ENCODE peak calls at places on chromosomes 11 and 22, in seven cellular contexts. One of them, this sample, is unnamed.

GRCh38 chr11:123393312-123393927 is 36.6 kb upstream of the GRAMD1B start:
- DNase-seq in effector memory CD4-positive, alpha-beta T cell: no peak
- DNase-seq in upper lobe of right lung: no peak
- DNase-seq in tibial artery: no peak
- DNase-seq in brain microvascular endothelial cell: no peak
- DNase-seq in HCT116: no peak
- DNase-seq in heart right ventricle: no peak
- DNase-seq in this sample: no peak

GRCh38 chr11:14894657-14895598 is 2.9 kb upstream of the CYP2R1 start:
- DNase-seq in effector memory CD4-positive, alpha-beta T cell: no peak
- DNase-seq in upper lobe of right lung: peak
- DNase-seq in tibial artery: peak
- DNase-seq in brain microvascular endothelial cell: no peak
- DNase-seq in HCT116: no peak
- DNase-seq in heart right ventricle: no peak
- DNase-seq in this sample: no peak

GRCh38 chr11:17352925-17353227 is 1.3 kb downstream of the NCR3LG1 start:
- DNase-seq in effector memory CD4-positive, alpha-beta T cell: peak
- DNase-seq in upper lobe of right lung: peak
- DNase-seq in tibial artery: peak
- DNase-seq in brain microvascular endothelial cell: no peak
- DNase-seq in HCT116: no peak
- DNase-seq in heart right ventricle: peak
- DNase-seq in this sample: no peak

GRCh38 chr11:122741613-122742012 is 86.1 kb downstream of the UBASH3B start:
- DNase-seq in effector memory CD4-positive, alpha-beta T cell: no peak
- DNase-seq in upper lobe of right lung: no peak
- DNase-seq in tibial artery: peak
- DNase-seq in brain microvascular endothelial cell: peak
- DNase-seq in HCT116: no peak
- DNase-seq in heart right ventricle: peak
- DNase-seq in this sample: no peak

GRCh38 chr11:70545626-70545945 is 147.3 kb downstream of the CTTN start:
- DNase-seq in effector memory CD4-positive, alpha-beta T cell: no peak
- DNase-seq in upper lobe of right lung: peak
- DNase-seq in tibial artery: no peak
- DNase-seq in brain microvascular endothelial cell: no peak
- DNase-seq in HCT116: no peak
- DNase-seq in heart right ventricle: no peak
- DNase-seq in this sample: no peak

GRCh38 chr11:57315491-57315890 is 9.3 kb downstream of the TNKS1BP1 start:
- DNase-seq in effector memory CD4-positive, alpha-beta T cell: no peak
- DNase-seq in upper lobe of right lung: no peak
- DNase-seq in tibial artery: no peak
- DNase-seq in brain microvascular endothelial cell: peak
- DNase-seq in HCT116: no peak
- DNase-seq in heart right ventricle: no peak
- DNase-seq in this sample: no peak

GRCh38 chr22:42924436-42924835 is 67.4 kb upstream of the ARFGAP3 start:
- DNase-seq in effector memory CD4-positive, alpha-beta T cell: no peak
- DNase-seq in upper lobe of right lung: peak
- DNase-seq in tibial artery: no peak
- DNase-seq in brain microvascular endothelial cell: no peak
- DNase-seq in HCT116: no peak
- DNase-seq in heart right ventricle: no peak
- DNase-seq in this sample: no peak

GRCh38 chr22:32754413-32755041 is 47.0 kb upstream of the TIMP3 start:
- DNase-seq in effector memory CD4-positive, alpha-beta T cell: no peak
- DNase-seq in upper lobe of right lung: no peak
- DNase-seq in tibial artery: peak
- DNase-seq in brain microvascular endothelial cell: peak
- DNase-seq in HCT116: no peak
- DNase-seq in heart right ventricle: no peak
- DNase-seq in this sample: no peak

GRCh38 chr11:66070604-66071325 is 693 bp downstream of the PACS1 start:
- DNase-seq in effector memory CD4-positive, alpha-beta T cell: no peak
- DNase-seq in upper lobe of right lung: peak
- DNase-seq in tibial artery: peak
- DNase-seq in brain microvascular endothelial cell: no peak
- DNase-seq in HCT116: no peak
- DNase-seq in heart right ventricle: peak
- DNase-seq in this sample: peak

GRCh38 chr11:45061641-45062040 is 84.8 kb upstream of the PRDM11 start:
- DNase-seq in effector memory CD4-positive, alpha-beta T cell: no peak
- DNase-seq in upper lobe of right lung: no peak
- DNase-seq in tibial artery: no peak
- DNase-seq in brain microvascular endothelial cell: no peak
- DNase-seq in HCT116: no peak
- DNase-seq in heart right ventricle: no peak
- DNase-seq in this sample: no peak

GRCh38 chr11:92890836-92891235 is 78.6 kb upstream of the MTNR1B start:
- DNase-seq in effector memory CD4-positive, alpha-beta T cell: no peak
- DNase-seq in upper lobe of right lung: no peak
- DNase-seq in tibial artery: no peak
- DNase-seq in brain microvascular endothelial cell: no peak
- DNase-seq in HCT116: no peak
- DNase-seq in heart right ventricle: no peak
- DNase-seq in this sample: no peak

GRCh38 chr11:12048936-12049790 is 40.7 kb upstream of the DKK3 start:
- DNase-seq in effector memory CD4-positive, alpha-beta T cell: no peak
- DNase-seq in upper lobe of right lung: no peak
- DNase-seq in tibial artery: no peak
- DNase-seq in brain microvascular endothelial cell: peak
- DNase-seq in HCT116: no peak
- DNase-seq in heart right ventricle: no peak
- DNase-seq in this sample: no peak

GRCh38 chr11:46649180-46649738 is 31.9 kb downstream of the ATG13 start:
- DNase-seq in effector memory CD4-positive, alpha-beta T cell: no peak
- DNase-seq in upper lobe of right lung: no peak
- DNase-seq in tibial artery: peak
- DNase-seq in brain microvascular endothelial cell: peak
- DNase-seq in HCT116: no peak
- DNase-seq in heart right ventricle: peak
- DNase-seq in this sample: no peak

GRCh38 chr11:78465169-78465942 is 47.7 kb upstream of the GAB2 start:
- DNase-seq in effector memory CD4-positive, alpha-beta T cell: no peak
- DNase-seq in upper lobe of right lung: no peak
- DNase-seq in tibial artery: no peak
- DNase-seq in brain microvascular endothelial cell: no peak
- DNase-seq in HCT116: no peak
- DNase-seq in heart right ventricle: no peak
- DNase-seq in this sample: no peak

DNA sequence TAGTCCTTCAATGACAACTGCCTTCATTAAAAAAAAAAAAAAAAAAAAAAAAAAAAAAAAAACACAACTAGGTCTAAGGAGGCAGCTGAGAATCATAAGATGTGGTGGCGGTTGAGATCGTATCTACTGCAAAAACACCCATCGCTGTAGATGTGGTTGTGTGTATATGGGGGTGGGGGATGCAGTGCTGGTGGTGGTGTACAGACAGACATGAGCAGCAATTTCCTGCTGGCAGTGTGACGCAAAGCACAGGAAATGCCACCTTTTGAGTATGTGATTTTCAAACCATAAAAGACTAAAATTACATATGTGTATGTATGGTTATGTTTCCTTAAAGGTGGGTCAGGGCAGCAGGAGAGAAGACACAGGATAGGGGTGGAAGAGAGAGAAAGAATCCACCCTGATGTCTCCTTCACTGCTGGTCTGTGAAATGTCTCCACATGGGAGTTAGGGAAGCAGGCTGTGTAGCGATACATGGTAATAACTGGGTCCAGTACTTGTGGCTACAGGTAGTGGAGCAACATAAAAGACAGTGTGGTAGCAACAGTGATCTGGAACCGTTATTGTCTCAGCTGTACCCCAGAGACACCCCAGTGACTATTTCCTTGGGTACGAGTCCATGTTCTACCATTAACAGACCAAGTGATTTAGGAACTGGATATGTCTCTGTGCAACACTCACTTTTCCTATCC is 57.9 kb downstream of the SYTL2 start:
- DNase-seq in effector memory CD4-positive, alpha-beta T cell: peak
- DNase-seq in upper lobe of right lung: no peak
- DNase-seq in tibial artery: no peak
- DNase-seq in brain microvascular endothelial cell: no peak
- DNase-seq in HCT116: no peak
- DNase-seq in heart right ventricle: no peak
- DNase-seq in this sample: no peak
- H3K27ac ChIP-seq in effector memory CD4-positive, alpha-beta T cell: peak
- H3K27ac ChIP-seq in upper lobe of right lung: no peak
- H3K27ac ChIP-seq in tibial artery: no peak
- H3K27ac ChIP-seq in brain microvascular endothelial cell: no peak
- H3K27ac ChIP-seq in HCT116: no peak
- H3K27ac ChIP-seq in heart right ventricle: no peak
- H3K27ac ChIP-seq in this sample: no peak

GRCh38 chr11:60912851-60913550 is 957 bp upstream of the TMEM109 start:
- DNase-seq in effector memory CD4-positive, alpha-beta T cell: no peak
- DNase-seq in upper lobe of right lung: no peak
- DNase-seq in tibial artery: peak
- DNase-seq in brain microvascular endothelial cell: no peak
- DNase-seq in HCT116: no peak
- DNase-seq in heart right ventricle: no peak
- DNase-seq in this sample: no peak
- H3K27ac ChIP-seq in effector memory CD4-positive, alpha-beta T cell: peak
- H3K27ac ChIP-seq in upper lobe of right lung: peak
- H3K27ac ChIP-seq in tibial artery: peak
- H3K27ac ChIP-seq in brain microvascular endothelial cell: peak
- H3K27ac ChIP-seq in HCT116: peak
- H3K27ac ChIP-seq in heart right ventricle: peak
- H3K27ac ChIP-seq in this sample: peak

DNA sequence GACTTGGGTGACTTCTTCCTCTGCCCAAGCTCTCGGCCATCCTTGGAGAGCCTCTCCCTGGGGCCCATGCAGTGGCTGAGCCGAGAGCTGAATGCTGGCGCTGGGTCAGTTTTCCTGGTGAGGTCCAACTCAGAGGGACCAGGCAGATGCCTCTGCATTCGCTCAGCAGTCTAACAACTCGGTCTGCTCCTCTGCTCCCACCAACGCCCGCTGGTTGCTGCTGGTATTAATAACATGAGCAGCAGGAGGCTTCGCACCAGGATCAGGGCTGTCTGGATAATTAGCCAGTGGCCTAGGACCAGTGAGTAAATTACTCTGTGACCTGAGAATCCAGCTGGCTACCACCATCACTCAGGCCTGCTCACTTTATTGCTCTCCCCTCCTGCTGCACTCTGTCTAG is 77.7 kb upstream of the FAM181B start:
- DNase-seq in effector memory CD4-positive, alpha-beta T cell: no peak
- DNase-seq in upper lobe of right lung: no peak
- DNase-seq in tibial artery: no peak
- DNase-seq in brain microvascular endothelial cell: no peak
- DNase-seq in HCT116: no peak
- DNase-seq in heart right ventricle: no peak
- DNase-seq in this sample: no peak
- H3K27ac ChIP-seq in effector memory CD4-positive, alpha-beta T cell: no peak
- H3K27ac ChIP-seq in upper lobe of right lung: no peak
- H3K27ac ChIP-seq in tibial artery: no peak
- H3K27ac ChIP-seq in brain microvascular endothelial cell: no peak
- H3K27ac ChIP-seq in HCT116: no peak
- H3K27ac ChIP-seq in heart right ventricle: no peak
- H3K27ac ChIP-seq in this sample: no peak

GRCh38 chr11:125938418-125938817 is 7.4 kb upstream of the VSIG10L2 start:
- DNase-seq in effector memory CD4-positive, alpha-beta T cell: no peak
- DNase-seq in upper lobe of right lung: peak
- DNase-seq in tibial artery: peak
- DNase-seq in brain microvascular endothelial cell: no peak
- DNase-seq in HCT116: no peak
- DNase-seq in heart right ventricle: no peak
- DNase-seq in this sample: no peak
- H3K27ac ChIP-seq in effector memory CD4-positive, alpha-beta T cell: no peak
- H3K27ac ChIP-seq in upper lobe of right lung: no peak
- H3K27ac ChIP-seq in tibial artery: no peak
- H3K27ac ChIP-seq in brain microvascular endothelial cell: no peak
- H3K27ac ChIP-seq in HCT116: no peak
- H3K27ac ChIP-seq in heart right ventricle: no peak
- H3K27ac ChIP-seq in this sample: no peak

DNA sequence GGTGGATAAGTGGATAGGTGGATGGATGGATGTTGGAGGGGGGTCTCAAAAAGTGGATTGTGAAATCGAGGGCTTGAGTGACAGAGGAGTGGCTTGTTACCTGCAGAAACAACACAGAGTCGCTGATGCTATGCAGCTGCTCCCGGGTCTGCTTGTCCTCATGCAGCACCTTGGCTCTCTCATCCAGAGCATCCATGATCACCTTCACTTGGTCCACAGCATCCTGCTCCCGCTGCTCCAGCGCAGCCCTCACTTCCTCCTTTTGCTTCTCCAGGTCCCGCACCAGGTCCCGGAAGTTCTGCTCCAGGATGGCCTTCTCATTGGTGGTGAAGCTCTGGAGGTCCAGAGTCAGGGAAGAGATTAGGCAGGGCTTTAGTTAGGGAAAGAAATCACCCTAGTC is 10.7 kb downstream of the TRIM29 start:
- DNase-seq in effector memory CD4-positive, alpha-beta T cell: no peak
- DNase-seq in upper lobe of right lung: peak
- DNase-seq in tibial artery: no peak
- DNase-seq in brain microvascular endothelial cell: no peak
- DNase-seq in HCT116: no peak
- DNase-seq in heart right ventricle: no peak
- DNase-seq in this sample: no peak
- H3K27ac ChIP-seq in effector memory CD4-positive, alpha-beta T cell: no peak
- H3K27ac ChIP-seq in upper lobe of right lung: no peak
- H3K27ac ChIP-seq in tibial artery: no peak
- H3K27ac ChIP-seq in brain microvascular endothelial cell: no peak
- H3K27ac ChIP-seq in HCT116: no peak
- H3K27ac ChIP-seq in heart right ventricle: no peak
- H3K27ac ChIP-seq in this sample: no peak

GRCh38 chr11:43921561-43922294 is 20.7 kb upstream of the C11orf96 start:
- DNase-seq in effector memory CD4-positive, alpha-beta T cell: no peak
- DNase-seq in upper lobe of right lung: no peak
- DNase-seq in tibial artery: no peak
- DNase-seq in brain microvascular endothelial cell: no peak
- DNase-seq in HCT116: no peak
- DNase-seq in heart right ventricle: no peak
- DNase-seq in this sample: no peak
- H3K27ac ChIP-seq in effector memory CD4-positive, alpha-beta T cell: no peak
- H3K27ac ChIP-seq in upper lobe of right lung: peak
- H3K27ac ChIP-seq in tibial artery: peak
- H3K27ac ChIP-seq in brain microvascular endothelial cell: peak
- H3K27ac ChIP-seq in HCT116: no peak
- H3K27ac ChIP-seq in heart right ventricle: peak
- H3K27ac ChIP-seq in this sample: peak

This sample was measured in substantia nigra.